ENCODE peak calls at places on chromosomes 4 and X, in six cellular contexts. S, E, T, A, I and D are unnamed samples.

GRCh38 chrX:73977542-73978169 is 326.3 kb upstream of the ZCCHC13 start:
- DNase-seq in S (no peak), E (no peak), T (peak), A (peak), I (no peak), D (no peak)

GRCh38 chr4:121370729-121371325 is 10.0 kb downstream of the QRFPR start:
- DNase-seq in S (no peak), E (peak), T (peak), A (peak), I (no peak), D (no peak)

GRCh38 chrX:352582-353314 is 34.0 kb downstream of the PPP2R3B start:
- DNase-seq in S (no peak), E (no peak), T (no peak), A (no peak), I (no peak), D (no peak)

GRCh38 chr4:113049421-113050355 is at the start of gene ANK2:
- DNase-seq in S (no peak), E (peak), T (no peak), A (peak), I (no peak), D (no peak)

GRCh38 chrX:153598541-153599191 is at the start of gene CCNQ:
- DNase-seq in S (no peak), E (peak), T (peak), A (no peak), I (no peak), D (no peak)

GRCh38 chrX:77422886-77423648 is 24.1 kb upstream of the FGF16 start:
- DNase-seq in S (no peak), E (no peak), T (no peak), A (no peak), I (no peak), D (no peak)

GRCh38 chrX:18575744-18576143 is 96.2 kb downstream of the RS1 start:
- DNase-seq in S (no peak), E (no peak), T (no peak), A (no peak), I (no peak), D (no peak)

GRCh38 chr4:140568507-140569306 is at the start of gene UCP1:
- DNase-seq in S (no peak), E (no peak), T (no peak), A (no peak), I (no peak), D (peak)

GRCh38 chr4:148065069-148065468 is 333.2 kb downstream of the ARHGAP10 start:
- DNase-seq in S (peak), E (peak), T (no peak), A (peak), I (no peak), D (no peak)

GRCh38 chrX:84192006-84192405 is 4.0 kb upstream of the RPS6KA6 start:
- DNase-seq in S (no peak), E (no peak), T (no peak), A (no peak), I (no peak), D (no peak)

GRCh38 chr4:97665553-97665952 is 477.7 kb downstream of the STPG2 start:
- DNase-seq in S (no peak), E (no peak), T (no peak), A (no peak), I (no peak), D (no peak)

GRCh38 chrX:10190367-10190766 is 33.6 kb downstream of the CLCN4 start:
- DNase-seq in S (no peak), E (peak), T (no peak), A (no peak), I (peak), D (no peak)

GRCh38 chrX:104195489-104196084 is 29.3 kb downstream of the FAM199X start:
- DNase-seq in S (no peak), E (peak), T (peak), A (no peak), I (no peak), D (no peak)

GRCh38 chrX:49934148-49934547 is 11.8 kb downstream of the CLCN5 start:
- DNase-seq in S (no peak), E (peak), T (no peak), A (no peak), I (no peak), D (no peak)

GRCh38 chrX:104351173-104351769 is 96.5 kb upstream of the ESX1 start:
- DNase-seq in S (peak), E (peak), T (no peak), A (no peak), I (no peak), D (no peak)

GRCh38 chrX:133405498-133406180 is 9.7 kb downstream of the GPC4 start:
- DNase-seq in S (no peak), E (no peak), T (no peak), A (no peak), I (no peak), D (no peak)

GRCh38 chrX:150902434-150903109 is 4.1 kb upstream of the CD99L2 start:
- DNase-seq in S (no peak), E (no peak), T (no peak), A (no peak), I (no peak), D (no peak)

GRCh38 chr4:16608123-16608522 is 290.3 kb downstream of the LDB2 start:
- DNase-seq in S (peak), E (no peak), T (no peak), A (no peak), I (no peak), D (no peak)

GRCh38 chrX:39853417-39853816 is 244.3 kb downstream of the BCOR start:
- DNase-seq in S (no peak), E (no peak), T (no peak), A (no peak), I (no peak), D (no peak)

GRCh38 chr4:71268156-71268555 is 70.7 kb upstream of the SLC4A4 start:
- DNase-seq in S (no peak), E (peak), T (no peak), A (no peak), I (no peak), D (no peak)

GRCh38 chr4:139555705-139556070 is 331 bp downstream of the SETD7 start:
- DNase-seq in S (no peak), E (no peak), T (no peak), A (no peak), I (peak), D (peak)

GRCh38 chr4:158192439-158193158 is 17.7 kb upstream of the TMEM144 start:
- DNase-seq in S (no peak), E (no peak), T (no peak), A (no peak), I (no peak), D (no peak)